ENCODE peak calls at places on chromosomes 2 and 18, in ten cellular contexts. S is AG09309, J is GM20000, R is PC-3, D is choroid plexus epithelial cell, Y is mammary epithelial cell, K is IMR-90, B is chondrocyte, O is WTC11, N is glutamatergic neuron. F is an unnamed sample.

GRCh38 chr2:45120546-45120945 is 111.3 kb upstream of the SIX2 start:
- DNase-seq in D (no peak), O (no peak), R (peak), J (no peak), N (no peak), Y (no peak), K (peak), B (no peak), S (no peak), F (no peak)

GRCh38 chr2:156704612-156705011 is 268.4 kb downstream of the GPD2 start:
- DNase-seq in D (no peak), J (no peak), K (no peak), Y (peak), O (no peak), R (no peak), N (no peak), B (no peak), S (no peak), F (no peak)

GRCh38 chr18:68454511-68455228 is 260.2 kb downstream of the TMX3 start:
- DNase-seq in Y (peak), D (peak), O (no peak), B (no peak), S (no peak), K (peak), J (no peak), R (peak), N (no peak), F (no peak)

GRCh38 chr18:24659837-24660720 is 199.6 kb downstream of the HRH4 start:
- DNase-seq in J (no peak), N (no peak), D (no peak), Y (peak), B (no peak), S (no peak), K (peak), O (no peak), R (no peak), F (no peak)

GRCh38 chr2:2581331-2582159 is 250.5 kb upstream of the MYT1L start:
- DNase-seq in S (no peak), Y (no peak), B (no peak), N (no peak), O (no peak), J (no peak), K (no peak), R (no peak), D (no peak), F (no peak)

GRCh38 chr2:138275881-138276280 is 225.7 kb upstream of the SPOPL start:
- DNase-seq in N (no peak), Y (peak), B (no peak), D (no peak), O (no peak), J (no peak), S (no peak), K (peak), R (peak), F (no peak)

GRCh38 chr2:101961287-101962242 is 30.2 kb upstream of the IL1R2 start:
- DNase-seq in K (peak), D (peak), Y (no peak), R (no peak), O (no peak), S (peak), B (no peak), N (no peak), J (no peak), F (no peak)

GRCh38 chr2:121532347-121532766 is 1.7 kb downstream of the RNU4ATAC start:
- DNase-seq in K (peak), J (no peak), N (no peak), Y (no peak), R (no peak), S (no peak), D (peak), O (no peak), B (no peak), F (no peak)

GRCh38 chr2:128602699-128603101 is 284.0 kb upstream of the HS6ST1 start:
- DNase-seq in N (no peak), K (no peak), Y (no peak), D (no peak), R (no peak), J (no peak), B (peak), S (no peak), O (no peak), F (no peak)

GRCh38 chr2:79985145-79985544 is 319.4 kb downstream of the LRRTM1 start:
- DNase-seq in Y (no peak), N (no peak), R (no peak), O (no peak), D (no peak), K (no peak), S (no peak), J (no peak), B (no peak), F (no peak)

GRCh38 chr2:220503446-220503845 is 876.0 kb downstream of the SLC4A3 start:
- DNase-seq in R (no peak), D (no peak), B (no peak), S (no peak), N (no peak), K (no peak), J (no peak), O (no peak), Y (no peak), F (no peak)

GRCh38 chr2:240348522-240348921 is 86.9 kb upstream of the GPC1 start:
- DNase-seq in Y (peak), D (peak), B (peak), K (peak), O (no peak), J (no peak), S (no peak), R (peak), N (peak), F (no peak)

GRCh38 chr2:120656273-120656960 is 79.3 kb upstream of the GLI2 start:
- DNase-seq in N (no peak), D (no peak), Y (no peak), B (no peak), R (no peak), O (no peak), S (no peak), J (no peak), K (no peak), F (no peak)

GRCh38 chr18:23459530-23459921 is 6.4 kb downstream of the RIOK3 start:
- DNase-seq in K (no peak), O (no peak), S (no peak), J (no peak), N (no peak), Y (no peak), D (no peak), B (no peak), R (no peak), F (no peak)

GRCh38 chr2:187497858-187498463 is 49.9 kb upstream of the CALCRL start:
- DNase-seq in O (no peak), B (no peak), J (no peak), D (peak), K (no peak), N (no peak), S (no peak), R (peak), Y (no peak), F (no peak)

GRCh38 chr18:44098551-44099098 is 582.1 kb upstream of the SETBP1 start:
- DNase-seq in N (peak), S (peak), Y (peak), O (peak), D (peak), J (peak), B (no peak), K (peak), R (peak), F (peak)

GRCh38 chr2:105950521-105951389 is 206.0 kb downstream of the NCK2 start:
- DNase-seq in O (peak), Y (no peak), S (no peak), B (no peak), J (no peak), R (no peak), D (no peak), K (no peak), N (no peak), F (no peak)

GRCh38 chr2:873027-873426 is 77.6 kb upstream of the SNTG2 start:
- DNase-seq in J (no peak), S (no peak), N (no peak), O (no peak), Y (no peak), D (no peak), B (peak), R (no peak), K (no peak), F (no peak)

GRCh38 chr2:188598551-188598950 is 306.9 kb downstream of the GULP1 start:
- DNase-seq in S (no peak), O (no peak), D (peak), K (no peak), B (no peak), Y (no peak), R (no peak), J (no peak), N (no peak), F (no peak)

GRCh38 chr2:239064891-239065290 is 217.0 kb downstream of the TWIST2 start:
- DNase-seq in K (no peak), S (no peak), Y (no peak), O (no peak), B (peak), D (no peak), N (no peak), J (no peak), R (no peak), F (no peak)

GRCh38 chr2:112542974-112543760 is 902 bp downstream of the POLR1B start:
- DNase-seq in O (no peak), J (peak), R (peak), N (no peak), S (no peak), B (no peak), Y (peak), D (peak), K (peak), F (no peak)

GRCh38 chr18:12779043-12779442 is 76.2 kb downstream of the PSMG2 start:
- DNase-seq in N (no peak), K (no peak), R (no peak), J (no peak), Y (no peak), S (no peak), O (no peak), D (no peak), B (no peak), F (no peak)

GRCh38 chr18:58967643-58968291 is 103.1 kb downstream of the ZNF532 start:
- DNase-seq in B (no peak), D (peak), R (no peak), N (no peak), S (no peak), O (no peak), Y (no peak), K (peak), J (no peak), F (no peak)

GRCh38 chr2:230956827-230957755 is 32.0 kb upstream of the GPR55 start:
- DNase-seq in Y (peak), R (peak), J (peak), O (peak), S (no peak), N (peak), K (peak), D (peak), B (no peak), F (peak)

GRCh38 chr18:58887613-58887963 is 22.9 kb downstream of the ZNF532 start:
- DNase-seq in K (no peak), D (peak), S (no peak), R (peak), B (no peak), N (peak), J (peak), Y (peak), O (no peak), F (peak)

GRCh38 chr18:59881728-59882685 is 17.8 kb upstream of the PMAIP1 start:
- DNase-seq in D (peak), J (no peak), N (no peak), K (peak), B (no peak), Y (peak), O (no peak), R (peak), S (no peak), F (peak)

GRCh38 chr2:96260404-96261260 is 5.2 kb downstream of the TMEM127 start:
- DNase-seq in Y (peak), O (peak), J (peak), R (peak), K (peak), S (peak), B (no peak), N (peak), D (peak), F (peak)

GRCh38 chr2:239710953-239711861 is 310.4 kb upstream of the HDAC4 start:
- DNase-seq in D (no peak), B (peak), J (no peak), N (no peak), Y (no peak), S (no peak), K (no peak), O (no peak), R (no peak), F (no peak)

GRCh38 chr18:68839701-68840100 is 41.8 kb downstream of the CCDC102B start:
- DNase-seq in B (no peak), J (no peak), D (no peak), O (no peak), S (no peak), R (no peak), K (no peak), Y (no peak), N (no peak), F (no peak)

GRCh38 chr2:28406276-28407096 is 13.8 kb downstream of the FOSL2 start:
- DNase-seq in D (peak), J (no peak), N (no peak), O (no peak), S (no peak), K (peak), B (no peak), Y (peak), R (no peak), F (no peak)

GRCh38 chr2:70381821-70382220 is 80.0 kb upstream of the FAM136A start:
- DNase-seq in O (no peak), R (peak), B (no peak), D (no peak), N (no peak), K (peak), S (no peak), Y (peak), J (no peak), F (no peak)

GRCh38 chr2:105005601-105006000 is 32.3 kb upstream of the MRPS9 start:
- DNase-seq in R (peak), J (no peak), Y (no peak), K (no peak), O (no peak), B (no peak), S (no peak), N (no peak), D (no peak), F (no peak)

GRCh38 chr18:59659486-59660187 is 37.6 kb downstream of the CCBE1 start:
- DNase-seq in D (peak), B (no peak), N (no peak), O (no peak), J (no peak), R (peak), Y (peak), S (no peak), K (peak), F (no peak)

GRCh38 chr2:28378679-28379392 is 13.8 kb upstream of the FOSL2 start:
- DNase-seq in B (no peak), S (no peak), D (no peak), O (no peak), R (no peak), Y (no peak), J (no peak), K (no peak), N (no peak), F (no peak)

DNA sequence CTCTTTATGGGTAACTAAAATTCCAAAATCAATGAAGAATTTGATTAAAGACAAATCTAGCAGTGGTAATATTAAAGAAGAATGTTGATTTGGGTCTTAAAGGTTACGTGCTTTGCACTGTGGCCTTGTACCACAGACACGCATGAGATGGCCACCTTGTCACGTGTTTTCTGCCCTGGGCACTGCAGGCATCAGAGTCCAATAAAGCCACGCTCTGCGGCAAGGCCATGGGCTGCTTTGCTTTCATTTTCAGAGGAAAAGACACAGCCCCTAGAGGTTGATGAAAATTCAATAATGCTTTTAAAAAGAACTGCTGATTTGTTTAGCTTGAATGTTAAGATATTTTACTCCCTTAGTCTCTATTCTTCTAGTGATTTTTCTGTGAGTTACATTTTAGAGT is 30.4 kb downstream of the AOX1 start:
- DNase-seq in B (no peak), D (no peak), R (no peak), K (no peak), N (no peak), J (peak), O (no peak), Y (no peak), S (no peak), F (no peak)
- TF ChIP-seq CTCF in B (no peak), D (no peak), R (no peak), K (no peak), N (no peak), J (no peak), O (no peak), Y (no peak), S (no peak), F (no peak)

GRCh38 chr2:129936334-129936934 is 43.0 kb upstream of the RAB6C start:
- DNase-seq in K (no peak), O (peak), D (no peak), R (no peak), N (peak), Y (no peak), J (peak), B (no peak), S (no peak), F (peak)
- TF ChIP-seq CTCF in K (no peak), O (peak), D (no peak), R (no peak), N (peak), Y (peak), J (no peak), B (peak), S (no peak), F (peak)

DNA sequence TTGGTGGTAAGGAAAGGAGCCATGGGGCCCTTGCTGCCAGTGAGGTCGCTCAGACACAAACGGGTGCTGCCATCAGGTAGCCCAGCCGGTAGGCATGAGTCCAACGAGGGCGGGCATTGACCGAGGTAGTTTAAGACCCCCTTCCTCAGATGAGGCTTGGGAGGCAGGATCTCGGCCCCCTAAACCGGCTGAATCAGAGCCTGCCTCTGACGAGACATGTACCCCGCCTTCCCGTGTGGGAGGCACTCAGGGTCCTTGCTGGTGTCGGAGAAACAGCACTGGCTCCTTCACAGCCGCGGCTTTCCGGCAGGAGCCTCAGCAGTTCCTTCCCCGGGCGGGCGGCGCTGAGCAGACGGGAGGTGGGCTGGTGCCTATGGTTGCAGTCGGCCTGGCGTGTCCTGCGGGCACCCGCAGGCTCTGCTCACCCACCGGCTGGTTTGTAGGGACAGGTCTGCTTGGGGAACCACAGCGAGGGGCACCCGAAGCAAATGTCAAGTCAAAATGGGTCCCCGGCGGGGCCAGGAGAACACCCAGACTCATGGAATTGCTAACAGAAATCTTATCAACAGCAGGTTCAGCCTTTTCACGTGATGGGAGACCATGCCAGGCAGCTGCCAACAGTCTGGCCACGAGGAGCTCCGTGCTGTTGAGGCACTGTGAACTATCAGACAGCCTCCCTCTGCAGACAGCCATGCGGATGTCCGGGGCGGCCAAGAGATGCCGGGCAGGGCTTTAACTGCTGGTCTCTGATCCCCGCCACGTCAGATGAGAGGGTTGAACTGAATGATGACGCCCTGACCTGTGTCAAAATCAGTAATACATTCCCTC is 2.8 kb downstream of the KCNG2 start:
- DNase-seq in S (no peak), J (no peak), B (peak), O (no peak), N (no peak), D (no peak), R (no peak), K (no peak), Y (no peak), F (no peak)
- TF ChIP-seq CTCF in S (no peak), J (no peak), B (no peak), O (no peak), N (no peak), D (no peak), R (no peak), K (no peak), Y (no peak), F (no peak)

GRCh38 chr18:63518178-63519012 is 23.8 kb upstream of the SERPINB12 start:
- DNase-seq in R (peak), N (peak), O (peak), S (peak), K (peak), J (peak), Y (peak), D (peak), B (no peak), F (peak)
- TF ChIP-seq CTCF in R (peak), N (peak), O (peak), S (peak), K (peak), J (peak), Y (peak), D (peak), B (peak), F (peak)

GRCh38 chr18:73150199-73150598 is 282.4 kb upstream of the NETO1 start:
- DNase-seq in B (no peak), S (no peak), O (no peak), N (no peak), K (no peak), R (peak), Y (no peak), D (peak), J (no peak), F (no peak)
- TF ChIP-seq CTCF in B (peak), S (peak), O (no peak), N (peak), K (no peak), R (peak), Y (peak), D (no peak), J (no peak), F (no peak)

GRCh38 chr2:181253438-181253837 is 203.7 kb upstream of the ITGA4 start:
- DNase-seq in D (no peak), J (no peak), O (no peak), B (no peak), Y (no peak), K (no peak), S (no peak), N (no peak), R (no peak), F (no peak)
- TF ChIP-seq CTCF in D (no peak), J (no peak), O (no peak), B (no peak), Y (no peak), K (no peak), S (no peak), N (no peak), R (no peak), F (no peak)

F was measured in endothelial cell.